ENCODE peak calls at places on chromosome 14, in seven cellular contexts. O, E, N, T, W, J and A are unnamed samples.

GRCh38 chr14:55847766-55848165 is 267.8 kb downstream of the KTN1 start:
- DNase-seq in O (no peak), E (no peak), N (no peak), T (no peak), W (peak), J (peak), A (no peak)

GRCh38 chr14:71701990-71702389 is 230.2 kb upstream of the RGS6 start:
- DNase-seq in O (no peak), E (no peak), N (peak), T (no peak), W (peak), J (peak), A (no peak)

GRCh38 chr14:25394791-25395391 is 344.9 kb upstream of the STXBP6 start:
- DNase-seq in O (no peak), E (no peak), N (no peak), T (no peak), W (no peak), J (no peak), A (peak)

GRCh38 chr14:96100171-96101064 is 61.3 kb downstream of the C14orf132 start:
- DNase-seq in O (peak), E (peak), N (peak), T (peak), W (peak), J (peak), A (peak)

GRCh38 chr14:69573205-69573840 is 1.3 kb downstream of the CCDC177 start:
- DNase-seq in O (no peak), E (no peak), N (no peak), T (peak), W (no peak), J (no peak), A (no peak)

GRCh38 chr14:65387628-65388027 is 24.9 kb upstream of the FUT8 start:
- DNase-seq in O (no peak), E (no peak), N (no peak), T (no peak), W (no peak), J (no peak), A (no peak)

GRCh38 chr14:101449114-101449513 is 112.2 kb upstream of the DIO3 start:
- DNase-seq in O (no peak), E (no peak), N (no peak), T (no peak), W (no peak), J (no peak), A (no peak)

GRCh38 chr14:93114713-93115068 is 1.0 kb downstream of the ITPK1 start:
- DNase-seq in O (peak), E (no peak), N (no peak), T (no peak), W (no peak), J (no peak), A (peak)

GRCh38 chr14:101114726-101115481 is 211.4 kb upstream of the RTL1 start:
- DNase-seq in O (no peak), E (no peak), N (no peak), T (peak), W (no peak), J (no peak), A (no peak)

DNA sequence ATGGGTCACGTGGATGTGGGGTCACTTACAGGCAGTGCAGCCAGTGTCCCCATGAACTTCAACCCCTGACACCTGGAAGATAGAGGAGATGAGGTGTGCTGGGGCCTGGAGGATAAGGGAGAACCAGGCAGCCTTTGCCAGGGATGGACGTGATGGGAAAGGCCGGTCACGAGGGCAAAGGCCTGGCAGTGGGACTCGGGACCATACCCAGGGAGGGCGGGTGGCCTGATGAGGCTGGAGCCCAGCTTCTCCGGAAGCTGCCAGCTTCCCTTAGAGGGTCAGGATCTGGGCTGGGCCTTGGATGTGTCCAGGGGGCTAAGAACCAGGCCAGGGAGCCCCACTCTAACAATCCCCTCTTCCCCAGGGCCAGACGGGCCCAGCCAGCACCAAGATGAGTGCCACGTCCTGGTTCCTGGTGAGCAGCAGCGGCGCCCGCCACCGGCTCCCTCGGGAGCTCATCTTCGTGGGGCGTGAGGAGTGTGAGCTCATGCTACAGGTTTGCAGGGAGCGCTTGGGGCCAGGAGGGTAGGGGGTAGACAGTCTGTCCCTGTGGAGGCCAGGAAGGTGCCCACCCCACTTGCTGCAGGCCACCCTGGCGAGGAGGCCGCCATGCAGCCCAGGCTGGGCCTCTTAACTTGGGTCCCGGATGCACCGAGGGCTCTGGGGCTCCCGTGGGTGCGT is 3.1 kb downstream of the CEP170B start:
- DNase-seq in O (no peak), E (no peak), N (no peak), T (peak), W (no peak), J (no peak), A (peak)
- H3K4me2 ChIP-seq in O (no peak), E (no peak), N (peak), T (no peak), W (no peak), J (no peak), A (no peak)

GRCh38 chr14:103196716-103197115 is 73.5 kb downstream of the TNFAIP2 start:
- DNase-seq in O (no peak), E (no peak), N (no peak), T (no peak), W (no peak), J (no peak), A (no peak)

GRCh38 chr14:103198429-103199140 is 75.3 kb downstream of the TNFAIP2 start:
- DNase-seq in O (no peak), E (no peak), N (peak), T (no peak), W (peak), J (peak), A (no peak)

GRCh38 chr14:103195828-103196615 is 72.8 kb downstream of the TNFAIP2 start:
- DNase-seq in O (no peak), E (no peak), N (no peak), T (no peak), W (no peak), J (no peak), A (no peak)

GRCh38 chr14:103201801-103202200 is 78.5 kb downstream of the TNFAIP2 start:
- DNase-seq in O (no peak), E (no peak), N (no peak), T (no peak), W (no peak), J (no peak), A (no peak)

GRCh38 chr14:103199141-103199540 is 75.9 kb downstream of the TNFAIP2 start:
- DNase-seq in O (no peak), E (no peak), N (no peak), T (no peak), W (peak), J (peak), A (no peak)
- H3K4me3 ChIP-seq in O (no peak), E (no peak), N (no peak), T (no peak), W (no peak), J (no peak), A (no peak)

GRCh38 chr14:35068238-35069012 is 22.4 kb downstream of the FAM177A1 start:
- DNase-seq in O (no peak), E (no peak), N (peak), T (no peak), W (peak), J (no peak), A (no peak)
- H3K27ac ChIP-seq in O (no peak), E (no peak), N (no peak), T (no peak), W (no peak), J (no peak), A (no peak)

GRCh38 chr14:29554335-29554734 is 373.3 kb downstream of the PRKD1 start:
- DNase-seq in O (no peak), E (no peak), N (no peak), T (no peak), W (no peak), J (no peak), A (no peak)

GRCh38 chr14:29553427-29553826 is 374.2 kb downstream of the PRKD1 start:
- DNase-seq in O (no peak), E (no peak), N (no peak), T (no peak), W (no peak), J (no peak), A (no peak)

DNA sequence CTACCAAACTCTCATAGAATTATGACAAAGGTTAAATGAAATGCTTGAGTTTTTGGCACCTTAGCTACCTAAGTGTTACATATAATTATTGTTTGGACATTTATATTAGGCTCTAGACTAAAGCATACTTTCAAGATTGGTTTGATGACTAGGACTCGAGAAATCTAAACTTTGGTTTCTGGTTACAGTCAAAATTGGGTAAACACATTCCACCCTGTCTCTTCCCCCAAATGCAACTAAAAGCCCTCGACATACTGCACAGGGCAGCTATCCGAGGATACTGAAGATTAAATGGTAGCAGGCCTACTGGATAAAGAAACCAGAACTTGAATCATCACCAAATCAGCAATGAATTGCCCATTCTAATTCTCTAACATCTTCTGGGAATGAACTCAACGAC is 369.1 kb downstream of the PRKD1 start:
- DNase-seq in O (no peak), E (no peak), N (no peak), T (no peak), W (peak), J (peak), A (no peak)
- H3K4me2 ChIP-seq in O (no peak), E (no peak), N (no peak), T (no peak), W (peak), J (peak), A (no peak)

GRCh38 chr14:67411820-67412421 is at the start of gene PLEK2:
- DNase-seq in O (no peak), E (peak), N (peak), T (peak), W (no peak), J (peak), A (no peak)
- H3K4me3 ChIP-seq in O (no peak), E (peak), N (peak), T (peak), W (peak), J (peak), A (no peak)

GRCh38 chr14:74567219-74567618 is 44.8 kb downstream of the LTBP2 start:
- DNase-seq in O (no peak), E (no peak), N (no peak), T (no peak), W (no peak), J (no peak), A (no peak)

GRCh38 chr14:74563233-74563585 is 48.8 kb downstream of the LTBP2 start:
- DNase-seq in O (no peak), E (no peak), N (no peak), T (no peak), W (peak), J (no peak), A (no peak)

GRCh38 chr14:74566174-74567125 is 45.6 kb downstream of the LTBP2 start:
- DNase-seq in O (no peak), E (no peak), N (peak), T (no peak), W (no peak), J (peak), A (no peak)

GRCh38 chr14:74562515-74563232 is 49.4 kb downstream of the LTBP2 start:
- DNase-seq in O (no peak), E (no peak), N (no peak), T (peak), W (peak), J (no peak), A (no peak)

DNA sequence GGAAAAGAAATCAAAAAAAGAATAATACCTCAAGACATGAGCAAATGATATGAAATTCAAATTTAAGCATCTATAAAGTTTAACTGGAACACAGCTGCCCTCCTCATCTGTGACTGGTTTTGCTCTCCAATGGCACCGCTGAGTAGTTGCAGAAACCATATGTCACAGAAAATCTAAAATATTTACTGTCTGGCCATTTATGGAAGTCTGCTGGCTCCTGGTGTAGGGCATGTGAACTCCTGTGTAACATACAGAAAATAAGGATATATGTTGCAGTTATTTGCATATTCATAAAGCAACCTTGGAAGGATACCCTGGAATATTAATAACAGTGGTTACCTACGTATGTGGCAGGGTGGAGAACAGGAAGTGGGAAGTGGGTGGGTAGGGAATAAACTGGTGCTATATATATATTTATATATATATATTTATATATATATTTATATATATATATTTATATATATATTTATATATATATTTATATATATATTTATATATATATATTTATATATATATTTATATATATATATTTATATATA is 48.3 kb downstream of the LTBP2 start:
- DNase-seq in O (no peak), E (no peak), N (no peak), T (no peak), W (peak), J (no peak), A (no peak)
- H3K27ac ChIP-seq in O (no peak), E (no peak), N (no peak), T (no peak), W (peak), J (peak), A (no peak)

GRCh38 chr14:38761033-38761432 is 342.0 kb downstream of the SEC23A start:
- DNase-seq in O (no peak), E (no peak), N (no peak), T (no peak), W (no peak), J (no peak), A (no peak)
- H3K4me2 ChIP-seq in O (no peak), E (no peak), N (no peak), T (no peak), W (no peak), J (no peak), A (no peak)

GRCh38 chr14:23070262-23071129 is 13.2 kb upstream of the CDH24 start:
- DNase-seq in O (no peak), E (no peak), N (no peak), T (no peak), W (no peak), J (no peak), A (no peak)
- H3K4me3 ChIP-seq in O (peak), E (peak), N (peak), T (peak), W (peak), J (peak), A (peak)